ENCODE peak calls at places on chromosome 18, in four cellular contexts. P is HFFc6, R is NCI-H446, U is HCT116. A is an unnamed sample.

GRCh38 chr18:78431606-78432005 is 548.0 kb upstream of the SALL3 start:
- DNase-seq in P (no peak), R (no peak), U (no peak), A (peak)

GRCh38 chr18:30940952-30941539 is 101.5 kb downstream of the DSC3 start:
- DNase-seq in P (no peak), R (no peak), U (no peak), A (no peak)

GRCh38 chr18:78971511-78972245 is 7.9 kb upstream of the SALL3 start:
- DNase-seq in P (no peak), R (no peak), U (no peak), A (no peak)

GRCh38 chr18:79944126-79944731 is 7.2 kb downstream of the SLC66A2 start:
- DNase-seq in P (no peak), R (no peak), U (no peak), A (no peak)

GRCh38 chr18:48777026-48777736 is 173.6 kb downstream of the SMAD7 start:
- DNase-seq in P (peak), R (no peak), U (no peak), A (peak)

GRCh38 chr18:61658431-61658830 is 234.4 kb downstream of the RNF152 start:
- DNase-seq in P (no peak), R (no peak), U (no peak), A (no peak)

GRCh38 chr18:49544362-49544761 is 17.5 kb upstream of the LIPG start:
- DNase-seq in P (no peak), R (no peak), U (no peak), A (no peak)

GRCh38 chr18:5295231-5295920 is at the start of gene ZBTB14:
- DNase-seq in P (peak), R (peak), U (no peak), A (peak)

GRCh38 chr18:33470229-33470628 is 29.7 kb upstream of the CCDC178 start:
- DNase-seq in P (no peak), R (no peak), U (no peak), A (no peak)

GRCh38 chr18:2486426-2486825 is 84.9 kb downstream of the METTL4 start:
- DNase-seq in P (no peak), R (no peak), U (no peak), A (no peak)

GRCh38 chr18:32469691-32470131 is 971 bp downstream of the GAREM1 start:
- DNase-seq in P (no peak), R (no peak), U (no peak), A (no peak)

GRCh38 chr18:5941869-5942268 is 46.5 kb upstream of the TMEM200C start:
- DNase-seq in P (no peak), R (no peak), U (no peak), A (peak)

GRCh38 chr18:9570255-9570654 is 44.1 kb downstream of the PPP4R1 start:
- DNase-seq in P (no peak), R (no peak), U (no peak), A (no peak)

GRCh38 chr18:48719988-48720654 is 181.3 kb downstream of the CTIF start:
- DNase-seq in P (peak), R (no peak), U (no peak), A (no peak)

GRCh38 chr18:57095884-57096283 is 51.0 kb upstream of the BOD1L2 start:
- DNase-seq in P (no peak), R (no peak), U (no peak), A (no peak)

GRCh38 chr18:33201509-33201926 is 239.0 kb downstream of the CCDC178 start:
- DNase-seq in P (no peak), R (no peak), U (no peak), A (peak)

GRCh38 chr18:44748582-44748981 is 67.9 kb downstream of the SETBP1 start:
- DNase-seq in P (no peak), R (no peak), U (no peak), A (no peak)

GRCh38 chr18:25974630-25975077 is 115.8 kb downstream of the SS18 start:
- DNase-seq in P (no peak), R (no peak), U (no peak), A (no peak)

GRCh38 chr18:68766433-68766832 is 31.4 kb upstream of the CCDC102B start:
- DNase-seq in P (no peak), R (no peak), U (no peak), A (no peak)

GRCh38 chr18:1811282-1811681 is 760.0 kb downstream of the METTL4 start:
- DNase-seq in P (no peak), R (no peak), U (no peak), A (no peak)

GRCh38 chr18:74456409-74457042 is 582 bp downstream of the DIPK1C start:
- DNase-seq in P (no peak), R (no peak), U (no peak), A (no peak)

GRCh38 chr18:57585421-57585820 is 1.1 kb downstream of the FECH start:
- DNase-seq in P (no peak), R (no peak), U (no peak), A (no peak)

GRCh38 chr18:210780-211179 is 52.4 kb downstream of the USP14 start:
- DNase-seq in P (no peak), R (no peak), U (no peak), A (peak)

GRCh38 chr18:22559414-22560282 is 141.9 kb upstream of the CTAGE1 start:
- DNase-seq in P (no peak), R (no peak), U (no peak), A (peak)

GRCh38 chr18:59517446-59518171 is 158.5 kb upstream of the LMAN1 start:
- DNase-seq in P (no peak), R (no peak), U (no peak), A (peak)

GRCh38 chr18:8965398-8965797 is 137.1 kb upstream of the NDUFV2 start:
- DNase-seq in P (no peak), R (no peak), U (no peak), A (no peak)

GRCh38 chr18:9539283-9539682 is 64.0 kb downstream of the RALBP1 start:
- DNase-seq in P (peak), R (no peak), U (no peak), A (no peak)

GRCh38 chr18:69233465-69234054 is 167.1 kb upstream of the DOK6 start:
- DNase-seq in P (no peak), R (no peak), U (no peak), A (no peak)

GRCh38 chr18:10798727-10799435 is 273.1 kb downstream of the NAPG start:
- DNase-seq in P (no peak), R (no peak), U (no peak), A (no peak)

GRCh38 chr18:54798186-54798585 is 30.1 kb upstream of the RAB27B start:
- DNase-seq in P (no peak), R (no peak), U (no peak), A (no peak)

GRCh38 chr18:48931680-48932461 is 18.9 kb downstream of the SMAD7 start:
- DNase-seq in P (no peak), R (no peak), U (no peak), A (no peak)